ENCODE peak calls at places on chromosomes 11 and 22, in seven cellular contexts. One of them, this sample, is unnamed.

GRCh38 chr11:2302844-2303626 is 1.2 kb downstream of the TSPAN32 start:
- DNase-seq in left ventricle myocardium inferior: peak
- DNase-seq in KBM-7: no peak
- DNase-seq in SK-N-DZ: no peak
- DNase-seq in stimulated activated naive CD8-positive, alpha-beta T cell treated with anti-CD3 and anti-CD28 coated beads, Interleukin-15, amount 100 ng/mL, for 72 hours: no peak
- DNase-seq in A673: no peak
- DNase-seq in Kasumi-1: no peak
- DNase-seq in this sample: no peak

GRCh38 chr11:102534261-102534872 is 3.8 kb upstream of the MMP7 start:
- DNase-seq in left ventricle myocardium inferior: no peak
- DNase-seq in KBM-7: no peak
- DNase-seq in SK-N-DZ: no peak
- DNase-seq in stimulated activated naive CD8-positive, alpha-beta T cell treated with anti-CD3 and anti-CD28 coated beads, Interleukin-15, amount 100 ng/mL, for 72 hours: no peak
- DNase-seq in A673: no peak
- DNase-seq in Kasumi-1: peak
- DNase-seq in this sample: no peak

GRCh38 chr22:45645526-45646414 is 25.9 kb upstream of the ATXN10 start:
- DNase-seq in left ventricle myocardium inferior: peak
- DNase-seq in KBM-7: peak
- DNase-seq in SK-N-DZ: peak
- DNase-seq in stimulated activated naive CD8-positive, alpha-beta T cell treated with anti-CD3 and anti-CD28 coated beads, Interleukin-15, amount 100 ng/mL, for 72 hours: peak
- DNase-seq in A673: peak
- DNase-seq in Kasumi-1: peak
- DNase-seq in this sample: peak

GRCh38 chr22:44019416-44019815 is 4.7 kb upstream of the PARVB start:
- DNase-seq in left ventricle myocardium inferior: no peak
- DNase-seq in KBM-7: no peak
- DNase-seq in SK-N-DZ: no peak
- DNase-seq in stimulated activated naive CD8-positive, alpha-beta T cell treated with anti-CD3 and anti-CD28 coated beads, Interleukin-15, amount 100 ng/mL, for 72 hours: no peak
- DNase-seq in A673: no peak
- DNase-seq in Kasumi-1: no peak
- DNase-seq in this sample: no peak

GRCh38 chr11:16987205-16987568 is 27.0 kb downstream of the PLEKHA7 start:
- DNase-seq in left ventricle myocardium inferior: no peak
- DNase-seq in KBM-7: no peak
- DNase-seq in SK-N-DZ: no peak
- DNase-seq in stimulated activated naive CD8-positive, alpha-beta T cell treated with anti-CD3 and anti-CD28 coated beads, Interleukin-15, amount 100 ng/mL, for 72 hours: no peak
- DNase-seq in A673: no peak
- DNase-seq in Kasumi-1: no peak
- DNase-seq in this sample: no peak

GRCh38 chr11:16780698-16781550 is 42.5 kb downstream of the C11orf58 start:
- DNase-seq in left ventricle myocardium inferior: no peak
- DNase-seq in KBM-7: no peak
- DNase-seq in SK-N-DZ: no peak
- DNase-seq in stimulated activated naive CD8-positive, alpha-beta T cell treated with anti-CD3 and anti-CD28 coated beads, Interleukin-15, amount 100 ng/mL, for 72 hours: no peak
- DNase-seq in A673: no peak
- DNase-seq in Kasumi-1: no peak
- DNase-seq in this sample: no peak

GRCh38 chr11:112364962-112365481 is 104.4 kb upstream of the PLET1 start:
- DNase-seq in left ventricle myocardium inferior: no peak
- DNase-seq in KBM-7: no peak
- DNase-seq in SK-N-DZ: no peak
- DNase-seq in stimulated activated naive CD8-positive, alpha-beta T cell treated with anti-CD3 and anti-CD28 coated beads, Interleukin-15, amount 100 ng/mL, for 72 hours: no peak
- DNase-seq in A673: no peak
- DNase-seq in Kasumi-1: no peak
- DNase-seq in this sample: no peak

GRCh38 chr22:38482662-38483308 is 14.9 kb downstream of the KDELR3 start:
- DNase-seq in left ventricle myocardium inferior: no peak
- DNase-seq in KBM-7: no peak
- DNase-seq in SK-N-DZ: no peak
- DNase-seq in stimulated activated naive CD8-positive, alpha-beta T cell treated with anti-CD3 and anti-CD28 coated beads, Interleukin-15, amount 100 ng/mL, for 72 hours: no peak
- DNase-seq in A673: no peak
- DNase-seq in Kasumi-1: no peak
- DNase-seq in this sample: no peak

GRCh38 chr11:6627762-6628241 is 8.6 kb upstream of the TPP1 start:
- DNase-seq in left ventricle myocardium inferior: no peak
- DNase-seq in KBM-7: no peak
- DNase-seq in SK-N-DZ: no peak
- DNase-seq in stimulated activated naive CD8-positive, alpha-beta T cell treated with anti-CD3 and anti-CD28 coated beads, Interleukin-15, amount 100 ng/mL, for 72 hours: no peak
- DNase-seq in A673: no peak
- DNase-seq in Kasumi-1: no peak
- DNase-seq in this sample: no peak

GRCh38 chr22:26213826-26214225 is 44.6 kb downstream of the SEZ6L start:
- DNase-seq in left ventricle myocardium inferior: no peak
- DNase-seq in KBM-7: no peak
- DNase-seq in SK-N-DZ: no peak
- DNase-seq in stimulated activated naive CD8-positive, alpha-beta T cell treated with anti-CD3 and anti-CD28 coated beads, Interleukin-15, amount 100 ng/mL, for 72 hours: no peak
- DNase-seq in A673: no peak
- DNase-seq in Kasumi-1: no peak
- DNase-seq in this sample: no peak

GRCh38 chr11:17890333-17890732 is 122.5 kb downstream of the SERGEF start:
- DNase-seq in left ventricle myocardium inferior: no peak
- DNase-seq in KBM-7: no peak
- DNase-seq in SK-N-DZ: peak
- DNase-seq in stimulated activated naive CD8-positive, alpha-beta T cell treated with anti-CD3 and anti-CD28 coated beads, Interleukin-15, amount 100 ng/mL, for 72 hours: no peak
- DNase-seq in A673: no peak
- DNase-seq in Kasumi-1: no peak
- DNase-seq in this sample: peak

GRCh38 chr11:71454470-71455113 is 1.6 kb downstream of the NADSYN1 start:
- DNase-seq in left ventricle myocardium inferior: no peak
- DNase-seq in KBM-7: no peak
- DNase-seq in SK-N-DZ: no peak
- DNase-seq in stimulated activated naive CD8-positive, alpha-beta T cell treated with anti-CD3 and anti-CD28 coated beads, Interleukin-15, amount 100 ng/mL, for 72 hours: no peak
- DNase-seq in A673: no peak
- DNase-seq in Kasumi-1: no peak
- DNase-seq in this sample: no peak

GRCh38 chr22:46023558-46023981 is 46.6 kb upstream of the WNT7B start:
- DNase-seq in left ventricle myocardium inferior: peak
- DNase-seq in KBM-7: no peak
- DNase-seq in SK-N-DZ: no peak
- DNase-seq in stimulated activated naive CD8-positive, alpha-beta T cell treated with anti-CD3 and anti-CD28 coated beads, Interleukin-15, amount 100 ng/mL, for 72 hours: no peak
- DNase-seq in A673: no peak
- DNase-seq in Kasumi-1: no peak
- DNase-seq in this sample: no peak